ENCODE peak calls at places on chromosomes 7 and 10, in eight cellular contexts. H is activated T-cell treated with anti-CD3 and anti-CD28 coated beads, Interleukin-2, amount 50 U/mL, for 72 hours; T is activated naive CD8-positive, alpha-beta T cell treated with anti-CD3 and anti-CD28 coated beads, Interleukin-2, amount 10 ng/mL, durations not matched to agents 7 days and 5 days; D is natural killer cell; B is lower lobe of right lung; Z is foreskin keratinocyte; W is left colon; I is left lung. X is an unnamed sample.

GRCh38 chr7:64888901-64889685 is 14.0 kb upstream of the ZNF273 start:
- ATAC-seq in D (peak; percentile 55), B (peak; percentile 75), T (peak; percentile 51), Z (peak; percentile 23), W (peak; percentile 81), I (peak; percentile 76), H (peak; percentile 36), X (peak; percentile 50)

GRCh38 chr7:41942468-41943097 is 239.7 kb upstream of the INHBA start:
- ATAC-seq in I (peak; percentile 12), H (peak; percentile 14), W (peak; percentile 72), D (peak; percentile 23), Z (no peak), T (peak; percentile 12), B (peak; percentile 29), X (peak; percentile 37)

GRCh38 chr7:131829911-131830310 is 273.5 kb upstream of the PODXL start:
- ATAC-seq in D (no peak), I (peak; percentile 44), Z (peak; percentile 24), B (no peak), W (no peak), T (no peak), H (no peak), X (no peak)

GRCh38 chr7:51113560-51113959 is 203.0 kb downstream of the COBL start:
- ATAC-seq in B (no peak), H (no peak), W (no peak), D (no peak), Z (no peak), I (no peak), T (no peak), X (no peak)

GRCh38 chr10:37930423-37930822 is 46.0 kb downstream of the ZNF25 start:
- ATAC-seq in I (no peak), W (no peak), Z (no peak), H (no peak), D (no peak), T (no peak), B (no peak), X (no peak)

GRCh38 chr7:25389489-25390106 is 161.3 kb upstream of the NPVF start:
- ATAC-seq in W (peak; percentile 73), I (peak; percentile 62), B (no peak), H (peak; percentile 52), Z (peak; percentile 41), D (no peak), T (no peak), X (no peak)

GRCh38 chr7:127760436-127761031 is 108.5 kb downstream of the SND1 start:
- ATAC-seq in I (no peak), Z (no peak), B (no peak), D (no peak), W (no peak), H (no peak), T (peak; percentile 14), X (no peak)

GRCh38 chr10:102815790-102816549 is 21.2 kb downstream of the CYP17A1 start:
- ATAC-seq in D (peak; percentile 57), T (no peak), I (peak; percentile 69), H (no peak), W (no peak), Z (peak; percentile 35), B (peak; percentile 83), X (peak; percentile 86)

GRCh38 chr10:121994429-121994881 is 5.5 kb downstream of the TACC2 start:
- ATAC-seq in T (no peak), I (peak; percentile 69), W (peak; percentile 78), B (peak; percentile 70), H (no peak), D (no peak), Z (peak; percentile 55), X (peak; percentile 74)

GRCh38 chr10:92742331-92743228 is 52.8 kb downstream of the HHEX start:
- ATAC-seq in Z (no peak), I (peak; percentile 56), T (no peak), H (no peak), D (peak; percentile 48), B (peak; percentile 67), W (no peak), X (no peak)

GRCh38 chr7:98105942-98106544 is 619 bp upstream of the LMTK2 start:
- ATAC-seq in H (peak; percentile 51), Z (peak; percentile 94), D (no peak), B (no peak), W (peak; percentile 32), I (no peak), T (no peak), X (no peak)

GRCh38 chr7:111561659-111561908 is 708 bp downstream of the IMMP2L start:
- ATAC-seq in D (no peak), B (peak; percentile 4), W (no peak), T (no peak), Z (peak; percentile 1), I (no peak), H (no peak), X (peak; percentile 3)

GRCh38 chr10:125159486-125159931 is 854 bp downstream of the CTBP2 start:
- ATAC-seq in H (peak; percentile 10), D (peak; percentile 7), Z (no peak), I (no peak), W (no peak), B (no peak), T (peak; percentile 29), X (no peak)

GRCh38 chr10:114404171-114405010 is at the start of gene AFAP1L2:
- ATAC-seq in W (peak; percentile 90), T (peak; percentile 68), H (peak; percentile 69), Z (peak; percentile 61), I (peak; percentile 88), D (no peak), B (peak; percentile 84), X (peak; percentile 75)

GRCh38 chr10:80186364-80187012 is 18.8 kb downstream of the ANXA11 start:
- ATAC-seq in Z (peak; percentile 6), T (no peak), I (peak; percentile 62), B (peak; percentile 59), H (peak; percentile 28), D (no peak), W (no peak), X (peak; percentile 77)

GRCh38 chr10:29120216-29120615 is 168.7 kb upstream of the LYZL1 start:
- ATAC-seq in I (peak; percentile 15), T (no peak), H (no peak), Z (peak; percentile 100), W (no peak), D (no peak), B (no peak), X (no peak)

GRCh38 chr7:25569765-25570164 is 341.5 kb upstream of the NPVF start:
- ATAC-seq in H (no peak), B (no peak), W (no peak), T (no peak), Z (no peak), D (no peak), I (no peak), X (no peak)

GRCh38 chr7:31488562-31489203 is 25.2 kb upstream of the ITPRID1 start:
- ATAC-seq in I (peak; percentile 75), D (no peak), T (peak; percentile 78), W (peak; percentile 83), B (peak; percentile 77), Z (peak; percentile 66), H (peak; percentile 70), X (no peak)

GRCh38 chr7:42991913-42992576 is 59.9 kb downstream of the MRPL32 start:
- ATAC-seq in D (no peak), Z (no peak), I (no peak), B (no peak), H (no peak), T (no peak), W (no peak), X (no peak)

GRCh38 chr7:94696981-94697670 is 41.2 kb upstream of the SGCE start:
- ATAC-seq in B (peak; percentile 72), D (no peak), T (no peak), H (no peak), I (peak; percentile 93), Z (peak; percentile 94), W (no peak), X (peak; percentile 92)

GRCh38 chr10:84004206-84004605 is 135.1 kb upstream of the GHITM start:
- ATAC-seq in B (no peak), D (no peak), H (no peak), I (no peak), W (peak; percentile 98), Z (no peak), T (no peak), X (no peak)

GRCh38 chr7:23076774-23077173 is 28.8 kb upstream of the KLHL7 start:
- ATAC-seq in B (no peak), H (no peak), D (no peak), Z (no peak), I (no peak), T (no peak), W (no peak), X (no peak)

GRCh38 chr10:93060887-93061593 is 442 bp downstream of the CYP26C1 start:
- ATAC-seq in I (no peak), B (peak; percentile 5), Z (no peak), H (no peak), T (no peak), D (no peak), W (no peak), X (peak; percentile 27)

GRCh38 chr7:92702535-92702934 is 112.3 kb upstream of the FAM133B start:
- ATAC-seq in H (no peak), D (no peak), I (no peak), T (no peak), B (no peak), W (no peak), Z (no peak), X (no peak)

GRCh38 chr7:35728412-35729060 is 33.6 kb upstream of the HERPUD2 start:
- ATAC-seq in I (no peak), B (no peak), T (no peak), W (no peak), Z (no peak), D (no peak), H (no peak), X (no peak)

GRCh38 chr10:124450010-124450782 is at the start of gene NKX1-2:
- ATAC-seq in T (no peak), W (no peak), H (peak; percentile 62), I (no peak), Z (peak; percentile 24), B (peak; percentile 58), D (no peak), X (no peak)

GRCh38 chr7:28311670-28312069 is 100.6 kb upstream of the CREB5 start:
- ATAC-seq in T (no peak), D (no peak), B (no peak), Z (no peak), W (no peak), I (no peak), H (no peak), X (no peak)

GRCh38 chr7:150586778-150587152 is 19.6 kb downstream of the GIMAP4 start:
- ATAC-seq in D (peak; percentile 73), H (peak; percentile 56), T (peak; percentile 70), Z (no peak), W (peak; percentile 28), I (peak; percentile 81), B (peak; percentile 88), X (peak; percentile 76)

GRCh38 chr10:103892181-103892580 is 25.8 kb downstream of the STN1 start:
- ATAC-seq in D (no peak), Z (no peak), B (peak; percentile 24), T (no peak), W (no peak), H (no peak), I (peak; percentile 31), X (no peak)

GRCh38 chr7:32191296-32191695 is 121.1 kb upstream of the PDE1C start:
- ATAC-seq in W (no peak), B (no peak), H (no peak), T (no peak), D (no peak), I (no peak), Z (no peak), X (no peak)

GRCh38 chr10:47299989-47300931 is at the start of gene GDF10:
- ATAC-seq in D (no peak), I (peak; percentile 16), T (peak; percentile 62), Z (no peak), B (peak; percentile 18), W (no peak), H (peak; percentile 58), X (peak; percentile 7)

GRCh38 chr10:29840516-29841276 is 205.9 kb upstream of the SVIL start:
- ATAC-seq in B (no peak), T (no peak), D (no peak), I (peak; percentile 25), Z (no peak), H (no peak), W (peak; percentile 76), X (no peak)

GRCh38 chr7:4828720-4829383 is 33.0 kb downstream of the PAPOLB start:
- ATAC-seq in H (no peak), I (no peak), W (no peak), D (no peak), B (no peak), T (no peak), Z (no peak), X (peak; percentile 41)

X was measured in gastroesophageal sphincter.